ENCODE peak calls at places on chromosomes 6 and 20, in nine cellular contexts. L is NCI-H2081; F is activated CD4-positive, alpha-beta T cell treated with anti-CD3 and anti-CD28 coated beads, Interleukin-2, amount 10 ng/mL, durations not matched to agents 7 days and 5 days; X is GM18507; K is type B pancreatic cell; G is T-helper 9 cell; Q is NCI-H1105 treated with DMSO at 0.1 percent for 48 hours; I is tibial nerve; U is substantia nigra. T is an unnamed sample.
A peak's percentile ranks its signal among the peaks of the same experiment; 100 is the strongest.

GRCh38 chr6:168307695-168308021 is 11.9 kb downstream of the DACT2 start:
- DNase-seq in L (no peak), Q (no peak), I (no peak), G (no peak), X (no peak), U (no peak), K (no peak), F (no peak), T (no peak)

GRCh38 chr6:16331328-16332174 is 93.2 kb downstream of the GMPR start:
- DNase-seq in I (peak; percentile 57), F (peak; percentile 67), X (peak; percentile 43), U (peak; percentile 64), Q (peak; percentile 68), G (peak; percentile 62), L (peak; percentile 72), K (no peak), T (peak; percentile 35)

GRCh38 chr6:142242269-142242668 is 59.5 kb upstream of the ADGRG6 start:
- DNase-seq in G (no peak), F (no peak), X (no peak), U (no peak), I (no peak), K (no peak), Q (no peak), L (no peak), T (no peak)

GRCh38 chr20:41133709-41134361 is 3.5 kb upstream of the PLCG1 start:
- DNase-seq in X (peak; percentile 61), K (no peak), U (no peak), I (no peak), L (no peak), F (peak; percentile 39), G (peak; percentile 41), Q (no peak), T (no peak)

GRCh38 chr6:137520520-137520919 is 26.3 kb upstream of the OLIG3 start:
- DNase-seq in U (no peak), Q (no peak), I (no peak), X (no peak), L (no peak), G (no peak), F (no peak), K (no peak), T (no peak)

GRCh38 chr6:111803384-111803783 is 69.9 kb downstream of the FYN start:
- DNase-seq in L (no peak), K (no peak), Q (no peak), U (no peak), F (peak; percentile 43), G (no peak), X (no peak), I (no peak), T (no peak)

GRCh38 chr6:7236312-7237209 is 76.4 kb downstream of the SSR1 start:
- DNase-seq in G (no peak), X (no peak), I (no peak), Q (no peak), K (no peak), L (no peak), U (no peak), F (no peak), T (peak; percentile 76)

GRCh38 chr6:53189554-53189953 is 40.9 kb upstream of the GCM1 start:
- DNase-seq in K (no peak), Q (no peak), L (no peak), I (no peak), U (no peak), G (no peak), F (no peak), X (no peak), T (no peak)

GRCh38 chr6:57117801-57118200 is 27.8 kb downstream of the ZNF451 start:
- DNase-seq in K (no peak), Q (no peak), G (no peak), U (no peak), I (no peak), X (no peak), L (no peak), F (no peak), T (no peak)

GRCh38 chr6:19478992-19479391 is 358.2 kb upstream of the ID4 start:
- DNase-seq in Q (no peak), L (peak; percentile 26), F (no peak), G (no peak), K (no peak), I (no peak), U (no peak), X (no peak), T (no peak)

GRCh38 chr20:11891081-11891826 is 26.4 kb upstream of the BTBD3 start:
- DNase-seq in K (peak; percentile 75), X (no peak), L (peak; percentile 43), Q (peak; percentile 72), U (peak; percentile 56), F (peak; percentile 20), G (no peak), I (peak; percentile 9), T (no peak)

GRCh38 chr6:137013738-137014602 is 30.8 kb downstream of the IL20RA start:
- DNase-seq in G (no peak), U (no peak), K (no peak), I (no peak), Q (peak; percentile 49), X (no peak), L (peak; percentile 21), F (no peak), T (no peak)

GRCh38 chr6:165863801-165864200 is 200.8 kb upstream of the PDE10A start:
- DNase-seq in X (no peak), U (no peak), F (no peak), Q (no peak), G (no peak), I (no peak), L (no peak), K (no peak), T (no peak)

GRCh38 chr20:52244702-52245101 is 53.1 kb upstream of the ZFP64 start:
- DNase-seq in X (no peak), F (no peak), I (no peak), K (no peak), L (no peak), Q (no peak), U (no peak), G (no peak), T (no peak)

GRCh38 chr20:62352402-62353288 is 14.5 kb downstream of the LAMA5 start:
- DNase-seq in G (no peak), F (no peak), U (peak; percentile 71), X (no peak), I (no peak), Q (peak; percentile 82), L (peak; percentile 39), K (no peak), T (peak; percentile 94)

GRCh38 chr6:111725446-111726112 is 119.9 kb upstream of the TRAF3IP2 start:
- DNase-seq in U (no peak), K (no peak), G (no peak), I (no peak), L (no peak), F (no peak), X (no peak), Q (no peak), T (no peak)

GRCh38 chr6:17470953-17471335 is 77.5 kb downstream of the CAP2 start:
- DNase-seq in U (no peak), X (no peak), L (no peak), I (peak; percentile 22), G (no peak), Q (no peak), F (no peak), K (no peak), T (peak; percentile 75)

GRCh38 chr20:46077642-46078305 is 12.0 kb downstream of the NCOA5 start:
- DNase-seq in I (no peak), K (no peak), U (no peak), Q (no peak), G (no peak), F (no peak), L (no peak), X (no peak), T (no peak)

GRCh38 chr6:14501240-14501639 is 383.7 kb downstream of the CD83 start:
- DNase-seq in X (no peak), U (no peak), G (no peak), F (no peak), K (no peak), I (no peak), L (no peak), Q (no peak), T (no peak)

GRCh38 chr20:50729925-50730764 is 1.2 kb upstream of the PARD6B start:
- DNase-seq in X (no peak), Q (no peak), U (no peak), F (no peak), L (no peak), K (peak; percentile 59), G (no peak), I (no peak), T (no peak)

GRCh38 chr6:127956260-127956888 is 55.5 kb upstream of the THEMIS start:
- DNase-seq in F (no peak), X (no peak), K (no peak), I (no peak), L (no peak), U (no peak), Q (no peak), G (no peak), T (no peak)

GRCh38 chr6:104682722-104683643 is 176.7 kb downstream of the HACE1 start:
- DNase-seq in U (peak; percentile 41), F (peak; percentile 74), G (peak; percentile 65), Q (peak; percentile 53), L (no peak), I (peak; percentile 13), K (no peak), X (peak; percentile 42), T (peak; percentile 17)

GRCh38 chr20:62861732-62862336 is at the start of gene TCFL5:
- DNase-seq in Q (peak; percentile 85), X (peak; percentile 86), U (peak; percentile 93), F (peak; percentile 90), G (peak; percentile 96), K (peak; percentile 98), I (peak; percentile 87), L (peak; percentile 88), T (peak; percentile 61)

GRCh38 chr20:62740286-62741141 is 31.9 kb downstream of the NTSR1 start:
- DNase-seq in Q (no peak), X (peak; percentile 82), K (no peak), U (no peak), F (peak; percentile 90), I (peak; percentile 17), G (peak; percentile 66), L (no peak), T (no peak)

GRCh38 chr6:142612956-142613355 is 311.1 kb downstream of the ADGRG6 start:
- DNase-seq in K (no peak), L (no peak), F (no peak), G (no peak), U (no peak), Q (no peak), X (no peak), I (no peak), T (no peak)

GRCh38 chr20:45576995-45577394 is 2.1 kb downstream of the WFDC8 start:
- DNase-seq in L (no peak), I (no peak), K (no peak), X (no peak), G (no peak), U (no peak), F (no peak), Q (no peak), T (no peak)

GRCh38 chr20:10603971-10604864 is 69.6 kb downstream of the JAG1 start:
- DNase-seq in G (no peak), I (peak; percentile 75), K (no peak), Q (no peak), U (peak; percentile 6), F (no peak), L (no peak), X (no peak), T (no peak)

GRCh38 chr6:134936927-134937326 is 13.0 kb downstream of the ALDH8A1 start:
- DNase-seq in G (no peak), L (no peak), X (no peak), K (no peak), U (no peak), Q (no peak), F (no peak), I (no peak), T (no peak)

T was measured in LNCaP clone FGC.